ENCODE peak calls at places on chromosome 10, in ten cellular contexts. F, H, K, X, C, S, U, I, D and O are unnamed samples.

GRCh38 chr10:69065406-69066361 is 22.2 kb upstream of the SRGN start:
- DNase-seq in F (peak; percentile 20), H (no peak), K (no peak), X (no peak), C (no peak), S (no peak), U (no peak), I (no peak), D (no peak), O (peak; percentile 60)

GRCh38 chr10:132904169-132904813 is 38.1 kb downstream of the CFAP46 start:
- DNase-seq in F (no peak), H (no peak), K (peak; percentile 70), X (no peak), C (no peak), S (no peak), U (no peak), I (peak; percentile 51), D (peak; percentile 77), O (no peak)

GRCh38 chr10:131560166-131560565 is 248.6 kb upstream of the TCERG1L start:
- DNase-seq in F (no peak), H (no peak), K (no peak), X (no peak), C (no peak), S (no peak), U (no peak), I (no peak), D (no peak), O (no peak)

GRCh38 chr10:77602231-77602912 is 35.2 kb downstream of the KCNMA1 start:
- DNase-seq in F (no peak), H (no peak), K (no peak), X (no peak), C (no peak), S (no peak), U (no peak), I (no peak), D (no peak), O (no peak)

GRCh38 chr10:71221586-71222202 is 9.3 kb downstream of the UNC5B start:
- DNase-seq in F (peak; percentile 4), H (no peak), K (no peak), X (no peak), C (no peak), S (no peak), U (no peak), I (no peak), D (no peak), O (no peak)

GRCh38 chr10:17123062-17123661 is 6.4 kb downstream of the CUBN start:
- DNase-seq in F (no peak), H (no peak), K (no peak), X (no peak), C (no peak), S (no peak), U (no peak), I (no peak), D (no peak), O (no peak)

GRCh38 chr10:95748349-95748748 is 7.6 kb upstream of the ENTPD1 start:
- DNase-seq in F (no peak), H (no peak), K (no peak), X (no peak), C (no peak), S (no peak), U (no peak), I (no peak), D (no peak), O (no peak)

GRCh38 chr10:73814896-73815718 is 3.7 kb upstream of the NDST2 start:
- DNase-seq in F (no peak), H (no peak), K (no peak), X (no peak), C (no peak), S (no peak), U (no peak), I (no peak), D (no peak), O (no peak)

GRCh38 chr10:97520520-97520919 is 21.8 kb downstream of the UBTD1 start:
- DNase-seq in F (no peak), H (no peak), K (no peak), X (no peak), C (no peak), S (no peak), U (no peak), I (no peak), D (peak; percentile 41), O (no peak)

GRCh38 chr10:97518601-97519043 is 19.9 kb downstream of the UBTD1 start:
- DNase-seq in F (no peak), H (no peak), K (no peak), X (no peak), C (no peak), S (no peak), U (no peak), I (no peak), D (no peak), O (no peak)

GRCh38 chr10:97519342-97519741 is 20.6 kb downstream of the UBTD1 start:
- DNase-seq in F (no peak), H (no peak), K (no peak), X (no peak), C (no peak), S (no peak), U (no peak), I (no peak), D (no peak), O (no peak)

GRCh38 chr10:97517096-97517750 is 18.5 kb downstream of the UBTD1 start:
- DNase-seq in F (no peak), H (no peak), K (no peak), X (no peak), C (no peak), S (no peak), U (no peak), I (no peak), D (peak; percentile 55), O (no peak)

DNA sequence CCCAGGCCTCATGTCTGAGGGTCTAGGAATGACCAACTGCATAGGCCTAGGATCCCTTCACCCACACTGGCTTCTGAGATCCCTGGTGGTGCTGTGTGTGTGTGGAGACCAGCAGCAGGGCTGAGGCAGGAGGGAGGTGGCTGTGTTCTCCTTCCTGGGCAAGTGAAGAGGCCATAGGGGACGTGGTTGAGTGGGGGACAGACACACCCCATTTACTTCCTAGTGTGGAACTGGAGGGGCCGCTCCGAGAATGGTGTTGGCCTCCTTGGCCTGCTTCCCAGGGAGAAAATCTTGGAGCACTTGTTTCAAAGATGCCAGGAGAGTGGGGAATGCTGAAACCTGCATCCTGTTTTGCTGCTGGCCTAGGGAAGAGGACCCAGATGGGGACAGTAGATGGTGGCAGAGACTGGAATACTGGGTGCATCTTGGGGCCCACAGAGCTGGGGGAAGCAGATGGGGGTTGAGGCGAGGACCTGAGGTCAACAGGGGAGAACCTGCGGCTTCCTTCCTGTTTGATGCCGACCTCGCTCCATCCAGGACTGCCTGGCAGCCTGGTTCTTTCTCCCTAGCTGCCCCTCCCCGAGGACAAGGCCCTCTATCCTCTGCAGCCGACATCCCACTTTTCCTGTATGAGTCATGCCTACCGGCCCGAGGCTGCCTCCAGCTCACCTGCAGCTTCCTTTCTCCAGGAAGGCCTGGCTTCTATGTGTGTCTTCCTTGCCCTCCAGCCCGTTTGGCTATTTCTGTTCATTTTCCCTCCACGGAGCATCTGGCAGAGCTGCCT is 19.2 kb downstream of the UBTD1 start:
- DNase-seq in F (no peak), H (no peak), K (no peak), X (no peak), C (no peak), S (no peak), U (no peak), I (no peak), D (peak; percentile 61), O (no peak)
- TF ChIP-seq POLR2A in F (no peak), H (no peak), K (no peak), X (no peak), C (no peak), S (no peak), U (no peak), I (no peak), D (no peak), O (no peak)

DNA sequence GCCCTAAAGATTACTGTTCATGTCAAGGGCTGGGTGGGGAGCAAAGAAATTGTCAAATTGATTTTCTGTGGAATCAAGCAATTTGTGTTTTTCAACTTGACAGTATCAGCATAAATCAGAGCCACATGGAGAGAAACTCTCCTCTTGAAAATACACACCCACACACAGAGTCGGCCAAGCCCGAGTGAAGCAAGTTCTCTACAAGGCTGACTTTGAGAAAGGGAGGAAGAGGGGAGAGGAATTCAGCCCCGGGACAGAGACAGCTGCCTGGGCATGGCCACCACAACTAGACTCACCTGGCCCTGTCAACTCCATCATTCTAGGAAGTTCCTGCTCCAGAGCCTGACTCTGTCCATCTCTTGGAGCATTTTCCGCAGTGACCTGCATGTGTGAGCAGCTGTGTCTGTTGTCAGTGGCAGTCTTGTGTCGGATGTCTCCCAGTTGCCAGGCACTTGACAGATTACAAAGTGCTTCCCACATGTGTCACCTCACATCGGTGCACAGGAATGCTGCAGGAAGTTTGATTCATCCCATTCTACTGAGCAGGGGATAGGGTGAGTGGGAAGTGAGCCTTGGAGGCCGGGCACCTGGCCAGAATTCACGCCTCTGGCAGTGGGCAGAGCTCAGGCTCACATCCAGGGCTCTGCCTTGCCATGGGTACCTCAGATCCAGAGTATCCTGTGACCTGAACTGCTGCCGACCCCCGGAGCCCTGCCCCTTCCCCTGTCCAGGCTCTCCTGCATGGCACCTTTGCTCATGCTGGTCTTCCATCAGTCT is 37.9 kb downstream of the ADAM12 start:
- DNase-seq in F (no peak), H (no peak), K (no peak), X (no peak), C (no peak), S (no peak), U (no peak), I (no peak), D (no peak), O (no peak)
- TF ChIP-seq POLR2A in F (no peak), H (no peak), K (no peak), X (no peak), C (no peak), S (no peak), U (no peak), I (no peak), D (no peak), O (no peak)

GRCh38 chr10:80468002-80468401 is 13.9 kb downstream of the TSPAN14 start:
- DNase-seq in F (no peak), H (no peak), K (no peak), X (no peak), C (no peak), S (no peak), U (peak; percentile 66), I (peak; percentile 78), D (peak; percentile 94), O (peak; percentile 77)
- TF ChIP-seq POLR2A in F (no peak), H (no peak), K (no peak), X (no peak), C (no peak), S (no peak), U (peak; percentile 59), I (peak; percentile 34), D (no peak), O (no peak)

DNA sequence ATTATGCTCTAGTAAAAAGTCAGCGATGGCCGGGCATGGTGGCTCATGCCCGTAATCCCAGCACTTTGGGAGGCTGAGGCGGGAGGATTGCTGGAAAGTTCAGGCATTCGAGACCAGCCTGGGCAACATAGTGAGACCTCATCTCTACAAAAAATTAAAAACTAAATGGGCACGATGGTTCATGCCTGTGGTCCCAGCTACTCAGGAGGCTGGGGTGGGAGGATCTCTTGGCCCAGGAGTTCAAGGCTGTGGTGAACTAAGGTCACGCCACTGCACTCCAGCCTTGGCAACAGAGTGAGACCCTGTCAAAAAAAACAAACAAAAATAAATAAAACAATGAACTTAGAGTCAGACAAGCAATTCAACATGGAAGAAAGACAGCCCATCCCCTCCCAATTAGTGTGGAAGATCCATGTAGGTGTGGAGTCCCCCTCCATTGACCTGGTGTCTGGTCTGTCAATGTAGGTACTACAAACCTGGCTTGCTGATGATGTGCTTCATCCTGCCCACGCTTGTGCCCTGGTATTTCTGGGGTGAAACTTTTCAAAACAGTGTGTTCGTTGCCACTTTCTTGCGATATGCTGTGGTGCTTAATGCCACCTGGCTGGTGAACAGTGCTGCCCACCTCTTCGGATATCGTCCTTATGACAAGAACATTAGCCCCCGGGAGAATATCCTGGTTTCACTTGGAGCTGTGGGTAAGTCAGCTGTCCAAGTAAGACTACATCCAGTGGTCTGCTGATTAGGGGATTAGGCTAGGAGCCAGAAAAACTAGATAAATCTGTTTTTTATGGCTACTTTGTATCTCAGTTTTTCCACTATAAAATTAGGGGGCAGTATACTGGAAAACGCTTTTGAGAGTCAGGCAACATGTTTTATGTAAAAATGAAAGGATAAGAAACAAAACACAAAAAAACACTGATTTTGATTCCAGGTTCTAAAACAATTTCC is 9.3 kb downstream of the SCD start:
- DNase-seq in F (no peak), H (no peak), K (no peak), X (no peak), C (no peak), S (no peak), U (no peak), I (no peak), D (no peak), O (no peak)
- TF ChIP-seq POLR2A in F (no peak), H (no peak), K (no peak), X (no peak), C (no peak), S (no peak), U (no peak), I (no peak), D (no peak), O (no peak)